ENCODE peak calls at places on chromosomes 1 and 21, in four cellular contexts. B is WERI-Rb-1, M is heart left ventricle, P is breast epithelium. A is an unnamed sample. For H3K27me3, the result is how much of the 10 kb centered on the place peaks cover.

GRCh38 chr1:67580671-67581403 is 104.2 kb upstream of the GADD45A start:
- DNase-seq in B (no peak), M (no peak), P (no peak), A (no peak)

GRCh38 chr1:84936116-84936810 is 43.3 kb upstream of the LPAR3 start:
- DNase-seq in B (peak), M (peak), P (peak), A (peak)

GRCh38 chr1:14660795-14661194 is 62.3 kb downstream of the KAZN start:
- DNase-seq in B (no peak), M (no peak), P (no peak), A (no peak)

GRCh38 chr1:228015276-228016180 is 8.7 kb downstream of the WNT3A start:
- DNase-seq in B (no peak), M (no peak), P (no peak), A (no peak)

GRCh38 chr1:206495493-206496046 is 11.8 kb upstream of the RASSF5 start:
- DNase-seq in B (no peak), M (no peak), P (no peak), A (no peak)

GRCh38 chr21:42644223-42645208 is 8.9 kb upstream of the PDE9A start:
- DNase-seq in B (no peak), M (no peak), P (no peak), A (no peak)

GRCh38 chr1:79825551-79825950 is 819.0 kb upstream of the ADGRL4 start:
- DNase-seq in B (no peak), M (no peak), P (no peak), A (no peak)

GRCh38 chr1:12656575-12656974 is 12.7 kb downstream of the AADACL4 start:
- DNase-seq in B (no peak), M (no peak), P (no peak), A (no peak)

GRCh38 chr1:51673279-51673678 is 56.4 kb downstream of the OSBPL9 start:
- DNase-seq in B (no peak), M (no peak), P (no peak), A (no peak)

GRCh38 chr21:44702973-44703730 is 6.2 kb downstream of the KRTAP10-12 start:
- DNase-seq in B (peak), M (no peak), P (no peak), A (no peak)

GRCh38 chr1:50705699-50706098 is 254.4 kb downstream of the FAF1 start:
- DNase-seq in B (no peak), M (no peak), P (no peak), A (no peak)

GRCh38 chr1:211328866-211329265 is 2.2 kb downstream of the TRAF5 start:
- DNase-seq in B (no peak), M (no peak), P (no peak), A (no peak)

GRCh38 chr1:1216770-1217620 is 3.0 kb upstream of the TNFRSF4 start:
- DNase-seq in B (no peak), M (no peak), P (no peak), A (no peak)

GRCh38 chr1:90387825-90388224 is 329.3 kb downstream of the BARHL2 start:
- DNase-seq in B (no peak), M (no peak), P (no peak), A (no peak)

GRCh38 chr1:110783292-110783918 is 89.5 kb upstream of the CD53 start:
- DNase-seq in B (peak), M (peak), P (peak), A (no peak)

GRCh38 chr1:203932559-203932958 is 71.2 kb downstream of the SNRPE start:
- DNase-seq in B (no peak), M (no peak), P (no peak), A (no peak)

GRCh38 chr21:44947930-44948331 is 8.1 kb downstream of the SLX9 start:
- DNase-seq in B (peak), M (no peak), P (no peak), A (peak)

GRCh38 chr21:35508389-35508888 is 459.3 kb upstream of the RUNX1 start:
- DNase-seq in B (no peak), M (peak), P (no peak), A (peak)

GRCh38 chr21:41720250-41720649 is 46.6 kb downstream of the RIPK4 start:
- DNase-seq in B (no peak), M (no peak), P (no peak), A (no peak)

GRCh38 chr1:41631971-41632370 is 147.5 kb upstream of the EDN2 start:
- DNase-seq in B (no peak), M (no peak), P (no peak), A (no peak)

GRCh38 chr1:81505831-81506230 is 294.9 kb upstream of the ADGRL2 start:
- DNase-seq in B (no peak), M (no peak), P (no peak), A (no peak)

GRCh38 chr1:38804062-38804886 is 55.3 kb downstream of the RRAGC start:
- DNase-seq in B (no peak), M (no peak), P (no peak), A (no peak)

GRCh38 chr1:203278885-203279406 is 26.4 kb upstream of the BTG2 start:
- DNase-seq in B (no peak), M (no peak), P (no peak), A (no peak)

GRCh38 chr1:24351918-24352637 is 32.9 kb downstream of the GRHL3 start:
- DNase-seq in B (no peak), M (no peak), P (no peak), A (no peak)

GRCh38 chr1:40381268-40382109 is 8.0 kb downstream of the SMAP2 start:
- DNase-seq in B (no peak), M (no peak), P (no peak), A (no peak)

GRCh38 chr1:44787506-44787905 is 464 bp downstream of the BEST4 start:
- DNase-seq in B (no peak), M (no peak), P (no peak), A (peak)

GRCh38 chr1:119008483-119009299 is 20.5 kb upstream of the TBX15 start:
- DNase-seq in B (peak), M (no peak), P (no peak), A (no peak)

GRCh38 chr1:2548068-2548589 is 8.0 kb upstream of the TNFRSF14 start:
- DNase-seq in B (peak), M (peak), P (peak), A (peak)

GRCh38 chr1:168921514-168922106 is 184.9 kb upstream of the ATP1B1 start:
- DNase-seq in B (no peak), M (no peak), P (no peak), A (no peak)

GRCh38 chr1:31366796-31367195 is 6.1 kb downstream of the FABP3 start:
- DNase-seq in B (no peak), M (no peak), P (no peak), A (no peak)

GRCh38 chr1:59502009-59502691 is 205.3 kb downstream of the FGGY start:
- DNase-seq in B (no peak), M (no peak), P (peak), A (no peak)
- H3K27ac ChIP-seq in B (no peak), M (no peak), P (peak), A (no peak)

DNA sequence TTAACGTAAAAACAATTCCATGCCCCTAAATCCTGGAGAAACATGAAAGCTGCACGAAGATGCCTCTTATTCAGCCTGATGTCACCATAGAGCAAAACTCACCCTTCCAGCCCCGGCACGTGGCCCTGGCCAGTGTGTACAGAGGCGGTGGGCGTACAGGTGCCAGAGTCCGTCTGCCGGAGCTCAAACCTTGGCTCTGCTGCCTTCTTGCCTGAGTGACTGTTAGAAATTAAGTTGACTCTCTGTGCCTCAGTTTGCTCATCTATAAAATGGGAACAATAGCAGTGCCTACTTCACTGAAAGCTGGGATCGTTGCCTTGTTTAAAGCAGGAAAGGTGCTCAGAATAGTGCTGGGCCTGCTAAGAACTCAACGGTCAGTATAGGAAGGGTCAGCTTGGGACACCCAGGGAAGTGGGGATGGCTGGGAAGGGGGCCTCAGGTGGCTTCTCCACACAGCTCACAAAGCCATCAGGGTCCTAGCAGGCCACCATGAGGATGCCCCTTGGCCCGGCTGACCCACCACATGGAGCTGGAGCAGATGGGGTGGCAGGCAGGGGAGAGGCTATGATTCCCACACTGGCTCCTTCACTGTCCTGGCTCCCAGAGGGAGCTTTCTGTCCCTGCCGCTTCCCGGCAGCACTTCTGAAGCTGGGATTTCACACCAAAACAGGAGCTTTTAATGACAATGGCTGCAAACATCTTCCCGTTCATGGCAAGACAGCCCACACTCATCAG is 237.2 kb downstream of the NPHP4 start:
- DNase-seq in B (no peak), M (no peak), P (no peak), A (no peak)
- H3K27me3 ChIP-seq in B (under half), M (under half), P (under half), A (under half)

DNA sequence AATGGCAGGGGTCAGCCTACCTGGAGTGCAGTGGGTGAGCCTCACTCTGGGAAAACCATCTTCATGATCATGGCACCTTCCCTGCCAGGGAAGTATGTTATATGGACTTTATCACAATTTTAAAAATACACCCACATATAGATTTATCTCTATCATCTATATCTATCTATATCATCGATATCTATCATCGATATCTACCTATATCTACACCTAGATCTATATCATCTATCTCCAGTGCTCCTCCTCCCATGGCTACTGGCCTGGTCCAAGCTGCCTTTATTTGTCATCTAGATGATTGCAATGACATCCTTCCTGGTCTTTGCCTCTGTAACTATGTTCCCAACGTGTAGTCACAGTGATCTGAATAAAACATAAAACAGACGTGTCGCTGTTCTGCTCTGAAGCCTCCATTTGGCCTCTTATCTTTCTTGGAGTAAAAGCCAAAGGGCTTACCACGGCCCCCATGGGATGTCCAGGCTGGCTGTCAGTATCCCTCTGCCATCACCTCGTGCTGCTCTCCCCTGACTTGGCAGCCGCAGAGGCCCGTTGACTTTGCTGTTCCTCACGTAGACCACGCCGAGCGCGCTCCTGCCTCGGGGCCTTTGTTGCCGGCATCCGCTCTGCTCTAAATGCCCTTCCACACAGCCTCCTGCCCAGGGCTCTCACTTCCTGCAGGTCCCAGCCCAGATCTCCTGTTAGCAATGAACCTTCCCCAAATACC is 20.6 kb upstream of the KIF26B start:
- DNase-seq in B (no peak), M (peak), P (no peak), A (no peak)
- H3K27ac ChIP-seq in B (no peak), M (no peak), P (no peak), A (no peak)

DNA sequence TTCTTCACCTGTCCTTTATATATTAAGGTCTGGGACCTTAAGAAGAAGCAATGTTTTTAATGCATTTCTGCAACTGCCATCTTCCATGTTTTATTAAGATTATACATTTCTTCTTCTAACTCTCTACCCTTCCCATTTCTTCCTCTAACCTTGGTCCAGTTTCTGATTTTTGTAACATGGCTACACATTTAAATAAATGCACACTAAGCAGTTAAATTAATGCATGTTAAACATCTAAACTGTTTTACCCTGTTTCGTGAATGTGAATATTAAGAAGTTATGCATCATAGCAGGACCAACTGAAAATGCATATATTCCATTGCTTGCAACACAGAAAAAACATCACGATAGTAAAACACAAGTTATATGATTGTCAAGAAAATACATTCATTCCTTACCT is 3.7 kb downstream of the BRINP3 start:
- DNase-seq in B (no peak), M (no peak), P (no peak), A (no peak)
- H3K27me3 ChIP-seq in B (under half), M (under half), P (under half), A (under half)

GRCh38 chr1:186082235-186082937 is 292.7 kb downstream of the TPR start:
- DNase-seq in B (peak), M (peak), P (peak), A (no peak)
- H3K27ac ChIP-seq in B (no peak), M (no peak), P (no peak), A (no peak)

GRCh38 chr1:87403047-87403820 is 74.6 kb downstream of the LMO4 start:
- DNase-seq in B (no peak), M (no peak), P (no peak), A (no peak)

GRCh38 chr1:87398644-87399043 is 70.0 kb downstream of the LMO4 start:
- DNase-seq in B (no peak), M (no peak), P (no peak), A (no peak)

GRCh38 chr1:87402192-87403046 is 73.7 kb downstream of the LMO4 start:
- DNase-seq in B (no peak), M (no peak), P (no peak), A (no peak)

GRCh38 chr1:87399701-87400100 is 71.0 kb downstream of the LMO4 start:
- DNase-seq in B (no peak), M (no peak), P (no peak), A (no peak)

DNA sequence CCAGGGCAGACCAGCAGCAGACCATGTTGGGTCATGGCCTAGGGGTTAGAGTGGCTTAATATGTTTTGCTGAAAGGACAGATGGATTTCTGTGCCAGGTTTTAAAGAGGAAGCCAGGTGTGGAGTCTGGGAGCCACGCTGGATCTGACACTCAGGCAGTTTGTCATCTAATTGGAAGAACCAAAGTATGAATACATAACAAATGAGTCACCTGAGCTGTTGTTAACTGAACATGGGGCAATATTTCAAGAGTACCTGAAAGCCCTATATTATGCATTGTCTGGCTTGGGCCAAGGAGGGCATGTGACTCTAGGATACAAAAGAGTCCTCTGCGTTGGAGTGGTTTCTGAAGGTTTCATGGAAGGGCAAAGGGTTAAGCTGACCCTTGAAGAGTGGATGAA is 70.6 kb downstream of the LMO4 start:
- DNase-seq in B (no peak), M (no peak), P (no peak), A (no peak)
- H3K27me3 ChIP-seq in B (under half), M (under half), P (under half), A (under half)

DNA sequence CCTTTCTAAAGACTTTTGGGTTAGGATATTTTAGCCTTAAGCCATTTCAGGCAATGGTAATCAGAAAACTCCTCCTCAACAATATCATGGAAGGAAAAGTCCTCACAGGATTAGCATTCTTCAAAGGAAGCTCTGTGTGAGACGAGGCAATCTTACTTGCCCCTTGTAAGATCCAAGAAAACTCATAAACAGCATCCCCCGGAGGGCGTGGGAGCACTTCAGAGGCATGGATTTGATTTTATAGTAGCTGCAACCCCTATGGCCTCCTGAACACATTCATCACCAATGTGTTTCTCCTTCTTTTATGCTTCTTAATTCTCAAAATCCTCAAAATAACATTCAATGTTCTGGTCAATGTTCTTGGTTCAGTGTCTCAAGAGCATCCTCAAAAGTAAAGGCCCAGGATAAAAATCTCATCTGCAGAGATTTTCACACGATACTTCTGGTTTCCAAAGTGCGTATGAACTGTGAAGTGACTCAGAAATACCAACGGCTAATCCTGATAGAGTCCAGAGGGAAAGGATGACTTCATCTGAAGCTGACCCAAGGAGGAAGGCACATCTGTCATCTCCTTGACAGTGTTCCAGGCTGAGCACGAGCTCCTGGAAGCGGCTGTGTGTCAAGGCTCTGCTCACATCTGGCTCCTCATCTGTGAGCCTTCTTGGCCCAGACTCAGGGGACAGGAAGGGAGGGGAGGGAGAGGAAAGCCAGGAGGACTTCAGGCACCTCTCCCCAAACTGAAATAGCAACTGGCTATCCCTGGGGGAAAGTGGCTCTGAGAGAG is 49.3 kb upstream of the PSEN2 start:
- DNase-seq in B (no peak), M (peak), P (peak), A (peak)
- H3K27ac ChIP-seq in B (no peak), M (peak), P (peak), A (no peak)